ENCODE peak calls at places on chromosome 1, in five cellular contexts. One of them, this sample, is unnamed.

GRCh38 chr1:7369866-7370265 is 401.2 kb upstream of the VAMP3 start:
- DNase-seq in body of pancreas: no peak
- DNase-seq in hypothalamus: no peak
- DNase-seq in stimulated activated CD8-positive, alpha-beta memory T cell treated with anti-CD3 and anti-CD28 coated beads, Interleukin-7, amount 100 ng/mL, for 24 hours: no peak
- DNase-seq in NCI-H1092 treated with DMSO at 0.1 percent for 48 hours: no peak
- DNase-seq in this sample: no peak

GRCh38 chr1:228095938-228096337 is 7.2 kb downstream of the C1orf35 start:
- DNase-seq in NCI-H1092 treated with DMSO at 0.1 percent for 48 hours: no peak
- DNase-seq in stimulated activated CD8-positive, alpha-beta memory T cell treated with anti-CD3 and anti-CD28 coated beads, Interleukin-7, amount 100 ng/mL, for 24 hours: no peak
- DNase-seq in hypothalamus: no peak
- DNase-seq in body of pancreas: no peak
- DNase-seq in this sample: no peak

GRCh38 chr1:31196685-31197084 is 43.0 kb downstream of the NKAIN1 start:
- DNase-seq in NCI-H1092 treated with DMSO at 0.1 percent for 48 hours: no peak
- DNase-seq in hypothalamus: no peak
- DNase-seq in body of pancreas: no peak
- DNase-seq in stimulated activated CD8-positive, alpha-beta memory T cell treated with anti-CD3 and anti-CD28 coated beads, Interleukin-7, amount 100 ng/mL, for 24 hours: no peak
- DNase-seq in this sample: no peak

GRCh38 chr1:38006008-38006828 is 904 bp upstream of the FHL3 start:
- DNase-seq in body of pancreas: no peak
- DNase-seq in stimulated activated CD8-positive, alpha-beta memory T cell treated with anti-CD3 and anti-CD28 coated beads, Interleukin-7, amount 100 ng/mL, for 24 hours: no peak
- DNase-seq in NCI-H1092 treated with DMSO at 0.1 percent for 48 hours: no peak
- DNase-seq in hypothalamus: no peak
- DNase-seq in this sample: no peak

GRCh38 chr1:208004851-208005250 is 93.9 kb upstream of the CD34 start:
- DNase-seq in body of pancreas: no peak
- DNase-seq in hypothalamus: no peak
- DNase-seq in stimulated activated CD8-positive, alpha-beta memory T cell treated with anti-CD3 and anti-CD28 coated beads, Interleukin-7, amount 100 ng/mL, for 24 hours: no peak
- DNase-seq in NCI-H1092 treated with DMSO at 0.1 percent for 48 hours: no peak
- DNase-seq in this sample: no peak

GRCh38 chr1:222600274-222600673 is 10.5 kb upstream of the TAF1A start:
- DNase-seq in NCI-H1092 treated with DMSO at 0.1 percent for 48 hours: no peak
- DNase-seq in hypothalamus: no peak
- DNase-seq in stimulated activated CD8-positive, alpha-beta memory T cell treated with anti-CD3 and anti-CD28 coated beads, Interleukin-7, amount 100 ng/mL, for 24 hours: no peak
- DNase-seq in body of pancreas: no peak
- DNase-seq in this sample: no peak

GRCh38 chr1:229271448-229272120 is 673 bp downstream of the RAB4A start:
- DNase-seq in body of pancreas: peak
- DNase-seq in NCI-H1092 treated with DMSO at 0.1 percent for 48 hours: peak
- DNase-seq in hypothalamus: no peak
- DNase-seq in stimulated activated CD8-positive, alpha-beta memory T cell treated with anti-CD3 and anti-CD28 coated beads, Interleukin-7, amount 100 ng/mL, for 24 hours: no peak
- DNase-seq in this sample: peak

GRCh38 chr1:64980745-64981601 is 14.6 kb upstream of the JAK1 start:
- DNase-seq in hypothalamus: no peak
- DNase-seq in NCI-H1092 treated with DMSO at 0.1 percent for 48 hours: no peak
- DNase-seq in stimulated activated CD8-positive, alpha-beta memory T cell treated with anti-CD3 and anti-CD28 coated beads, Interleukin-7, amount 100 ng/mL, for 24 hours: no peak
- DNase-seq in body of pancreas: no peak
- DNase-seq in this sample: peak

GRCh38 chr1:90781429-90782020 is 64.4 kb upstream of the BARHL2 start:
- DNase-seq in NCI-H1092 treated with DMSO at 0.1 percent for 48 hours: no peak
- DNase-seq in hypothalamus: peak
- DNase-seq in stimulated activated CD8-positive, alpha-beta memory T cell treated with anti-CD3 and anti-CD28 coated beads, Interleukin-7, amount 100 ng/mL, for 24 hours: no peak
- DNase-seq in body of pancreas: no peak
- DNase-seq in this sample: no peak

GRCh38 chr1:235516862-235517446 is 12.7 kb upstream of the B3GALNT2 start:
- DNase-seq in hypothalamus: no peak
- DNase-seq in body of pancreas: no peak
- DNase-seq in stimulated activated CD8-positive, alpha-beta memory T cell treated with anti-CD3 and anti-CD28 coated beads, Interleukin-7, amount 100 ng/mL, for 24 hours: no peak
- DNase-seq in NCI-H1092 treated with DMSO at 0.1 percent for 48 hours: no peak
- DNase-seq in this sample: no peak

GRCh38 chr1:165075725-165076370 is 280.7 kb downstream of the LMX1A start:
- DNase-seq in body of pancreas: peak
- DNase-seq in stimulated activated CD8-positive, alpha-beta memory T cell treated with anti-CD3 and anti-CD28 coated beads, Interleukin-7, amount 100 ng/mL, for 24 hours: no peak
- DNase-seq in NCI-H1092 treated with DMSO at 0.1 percent for 48 hours: peak
- DNase-seq in hypothalamus: no peak
- DNase-seq in this sample: peak

GRCh38 chr1:48869116-48869893 is 92.6 kb upstream of the BEND5 start:
- DNase-seq in body of pancreas: no peak
- DNase-seq in stimulated activated CD8-positive, alpha-beta memory T cell treated with anti-CD3 and anti-CD28 coated beads, Interleukin-7, amount 100 ng/mL, for 24 hours: no peak
- DNase-seq in NCI-H1092 treated with DMSO at 0.1 percent for 48 hours: no peak
- DNase-seq in hypothalamus: no peak
- DNase-seq in this sample: no peak

GRCh38 chr1:206059354-206059915 is 6.5 kb downstream of the RHEX start:
- DNase-seq in stimulated activated CD8-positive, alpha-beta memory T cell treated with anti-CD3 and anti-CD28 coated beads, Interleukin-7, amount 100 ng/mL, for 24 hours: no peak
- DNase-seq in body of pancreas: no peak
- DNase-seq in hypothalamus: no peak
- DNase-seq in NCI-H1092 treated with DMSO at 0.1 percent for 48 hours: no peak
- DNase-seq in this sample: no peak

GRCh38 chr1:44242761-44243160 is 29.5 kb downstream of the DMAP1 start:
- DNase-seq in hypothalamus: no peak
- DNase-seq in body of pancreas: no peak
- DNase-seq in NCI-H1092 treated with DMSO at 0.1 percent for 48 hours: no peak
- DNase-seq in stimulated activated CD8-positive, alpha-beta memory T cell treated with anti-CD3 and anti-CD28 coated beads, Interleukin-7, amount 100 ng/mL, for 24 hours: no peak
- DNase-seq in this sample: no peak

GRCh38 chr1:40339420-40340323 is 22.6 kb upstream of the COL9A2 start:
- DNase-seq in body of pancreas: no peak
- DNase-seq in NCI-H1092 treated with DMSO at 0.1 percent for 48 hours: peak
- DNase-seq in stimulated activated CD8-positive, alpha-beta memory T cell treated with anti-CD3 and anti-CD28 coated beads, Interleukin-7, amount 100 ng/mL, for 24 hours: no peak
- DNase-seq in hypothalamus: no peak
- DNase-seq in this sample: no peak

GRCh38 chr1:45522324-45523104 is 830 bp upstream of the PRDX1 start:
- DNase-seq in hypothalamus: no peak
- DNase-seq in body of pancreas: no peak
- DNase-seq in stimulated activated CD8-positive, alpha-beta memory T cell treated with anti-CD3 and anti-CD28 coated beads, Interleukin-7, amount 100 ng/mL, for 24 hours: no peak
- DNase-seq in NCI-H1092 treated with DMSO at 0.1 percent for 48 hours: no peak
- DNase-seq in this sample: no peak

This sample was measured in HT-29.